ENCODE peak calls at places on chromosomes 13 and 19, in six cellular contexts. B is SJCRH30; T is Peyer's patch; S is NT2/D1; V is MM.1S; H is naive thymus-derived CD4-positive, alpha-beta T cell. O is an unnamed sample.

GRCh38 chr19:19032420-19033175 is 719 bp downstream of the SUGP2 start:
- DNase-seq in B (peak; percentile 95), T (peak; percentile 86), S (peak; percentile 95), V (peak; percentile 66), H (peak; percentile 75), O (peak; percentile 96)

GRCh38 chr13:39810091-39810877 is 154.8 kb downstream of the COG6 start:
- DNase-seq in B (no peak), T (no peak), S (no peak), V (no peak), H (no peak), O (no peak)

GRCh38 chr19:2426661-2427322 is 594 bp downstream of the TIMM13 start:
- DNase-seq in B (peak; percentile 59), T (peak; percentile 63), S (no peak), V (peak; percentile 66), H (no peak), O (peak; percentile 34)

GRCh38 chr13:77584111-77584510 is 48.6 kb downstream of the SCEL start:
- DNase-seq in B (peak; percentile 37), T (no peak), S (no peak), V (no peak), H (no peak), O (peak; percentile 78)

GRCh38 chr13:112332727-112333126 is 43.4 kb upstream of the SPACA7 start:
- DNase-seq in B (no peak), T (no peak), S (no peak), V (no peak), H (no peak), O (no peak)

GRCh38 chr13:102580552-102581169 is 16.1 kb upstream of the TPP2 start:
- DNase-seq in B (peak; percentile 67), T (peak; percentile 52), S (peak; percentile 52), V (peak; percentile 64), H (peak; percentile 37), O (no peak)

GRCh38 chr19:49425922-49426592 is 869 bp downstream of the GFY start:
- DNase-seq in B (peak; percentile 42), T (no peak), S (no peak), V (no peak), H (no peak), O (peak; percentile 41)

GRCh38 chr13:49791214-49791752 is 1.2 kb downstream of the KPNA3 start:
- DNase-seq in B (peak; percentile 36), T (peak; percentile 53), S (peak; percentile 5), V (peak; percentile 54), H (no peak), O (no peak)

GRCh38 chr19:48671456-48671995 is 1.3 kb downstream of the NTN5 start:
- DNase-seq in B (peak; percentile 58), T (no peak), S (no peak), V (no peak), H (no peak), O (no peak)

GRCh38 chr13:93689333-93689732 is 462.7 kb downstream of the GPC6 start:
- DNase-seq in B (no peak), T (no peak), S (no peak), V (no peak), H (no peak), O (no peak)

GRCh38 chr13:39185326-39185725 is 147.1 kb downstream of the NHLRC3 start:
- DNase-seq in B (no peak), T (no peak), S (no peak), V (no peak), H (no peak), O (peak; percentile 4)

GRCh38 chr13:20197361-20197834 is 4.7 kb upstream of the GJB2 start:
- DNase-seq in B (peak; percentile 66), T (no peak), S (no peak), V (peak; percentile 42), H (no peak), O (no peak)

GRCh38 chr13:113407531-113408393 is 43.8 kb upstream of the GRTP1 start:
- DNase-seq in B (no peak), T (no peak), S (no peak), V (no peak), H (no peak), O (no peak)

GRCh38 chr13:107099661-107100060 is 531.7 kb upstream of the ARGLU1 start:
- DNase-seq in B (no peak), T (no peak), S (no peak), V (no peak), H (no peak), O (peak; percentile 38)

GRCh38 chr13:41136396-41137031 is 3.9 kb upstream of the KBTBD6 start:
- DNase-seq in B (no peak), T (no peak), S (no peak), V (no peak), H (no peak), O (no peak)

GRCh38 chr19:3348042-3348441 is 18.3 kb upstream of the NFIC start:
- DNase-seq in B (no peak), T (no peak), S (no peak), V (no peak), H (no peak), O (no peak)

GRCh38 chr19:6210091-6210490 is 69.7 kb downstream of the MLLT1 start:
- DNase-seq in B (no peak), T (no peak), S (no peak), V (no peak), H (no peak), O (no peak)

GRCh38 chr13:40779049-40779448 is 8.1 kb upstream of the MRPS31 start:
- DNase-seq in B (no peak), T (no peak), S (no peak), V (no peak), H (no peak), O (no peak)

GRCh38 chr19:29660835-29661234 is 4.4 kb upstream of the PLEKHF1 start:
- DNase-seq in B (no peak), T (no peak), S (no peak), V (no peak), H (peak; percentile 66), O (no peak)

GRCh38 chr19:661427-662196 is 1.4 kb downstream of the RNF126 start:
- DNase-seq in B (no peak), T (peak; percentile 85), S (no peak), V (peak; percentile 87), H (peak; percentile 65), O (no peak)

GRCh38 chr13:20272571-20273171 is 40.6 kb upstream of the GJB6 start:
- DNase-seq in B (no peak), T (no peak), S (no peak), V (no peak), H (no peak), O (no peak)

GRCh38 chr19:18373892-18374629 is 11.9 kb upstream of the GDF15 start:
- DNase-seq in B (peak; percentile 99), T (peak; percentile 93), S (peak; percentile 92), V (peak; percentile 9), H (no peak), O (peak; percentile 99)

DNA sequence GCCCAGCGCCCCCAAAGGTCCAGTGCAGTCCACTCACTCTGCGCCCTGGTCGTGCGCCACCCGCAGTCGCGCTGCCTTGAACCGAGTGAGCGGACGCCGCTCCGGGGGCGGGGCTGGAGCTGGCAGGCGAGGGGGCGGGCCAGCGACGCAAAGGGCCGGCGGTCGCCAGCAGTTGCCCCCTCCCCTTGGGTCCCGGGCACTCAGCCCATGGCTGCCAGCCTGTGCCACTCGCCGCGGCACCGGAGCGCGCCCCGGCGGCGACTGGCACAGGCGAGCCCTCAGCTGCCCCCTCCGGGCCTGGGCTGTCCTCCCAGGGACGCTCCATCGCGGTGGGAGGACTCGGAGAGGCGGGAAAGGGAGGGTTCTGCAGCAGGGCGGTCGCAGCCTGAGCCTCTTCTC is at the start of gene S1PR5:
- DNase-seq in B (peak; percentile 34), T (no peak), S (no peak), V (no peak), H (no peak), O (peak; percentile 28)
- H3K27me3 ChIP-seq in B (peaks cover 14% of the 10 kb centered on the region), T (peaks cover 40% of the 10 kb centered on the region), S (peaks cover 40% of the 10 kb centered on the region), V (peaks cover 76% of the 10 kb centered on the region), H (peaks cover 17% of the 10 kb centered on the region), O (peaks cover 30% of the 10 kb centered on the region)

DNA sequence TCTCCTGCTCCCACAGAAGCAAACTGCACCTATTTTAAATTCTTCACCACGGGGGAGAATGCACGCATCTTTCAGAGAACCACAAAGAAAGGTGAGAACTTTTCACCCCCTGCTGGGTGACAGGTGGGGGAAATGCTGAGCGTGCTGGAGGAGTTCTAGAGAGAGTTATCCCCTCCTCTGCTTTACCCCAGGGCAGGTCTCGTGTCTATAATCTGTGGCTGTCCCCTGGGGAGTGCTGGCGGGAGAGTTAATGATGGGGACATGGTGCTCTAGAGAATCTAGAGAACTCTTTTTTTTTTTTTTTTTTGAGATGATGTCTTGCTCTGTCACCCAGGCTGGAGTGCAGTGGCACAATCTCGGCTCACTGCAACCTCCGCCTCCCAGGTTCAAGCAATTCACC is 6.8 kb downstream of the CACNG6 start:
- DNase-seq in B (no peak), T (no peak), S (no peak), V (no peak), H (no peak), O (no peak)
- H3K36me3 ChIP-seq in B (no peaks in the 10 kb centered on the region), T (no peaks in the 10 kb centered on the region), S (no peaks in the 10 kb centered on the region), V (no peaks in the 10 kb centered on the region), H (no peaks in the 10 kb centered on the region), O (no peaks in the 10 kb centered on the region)

GRCh38 chr19:56670961-56671612 is 470 bp downstream of the ZNF835 start:
- DNase-seq in B (no peak), T (no peak), S (no peak), V (no peak), H (no peak), O (no peak)
- H3K4me3 ChIP-seq in B (peak overlapping the region; percentile 45), T (peak overlapping the region; percentile 33), S (peak overlapping the region; percentile 71), V (no peak overlapping the region), H (peak overlapping the region; percentile 53), O (no peak overlapping the region)

GRCh38 chr13:23631676-23632622 is 61.7 kb downstream of the TNFRSF19 start:
- DNase-seq in B (peak; percentile 77), T (no peak), S (no peak), V (no peak), H (no peak), O (no peak)
- H3K27me3 ChIP-seq in B (no peaks in the 10 kb centered on the region), T (no peaks in the 10 kb centered on the region), S (no peaks in the 10 kb centered on the region), V (no peaks in the 10 kb centered on the region), H (no peaks in the 10 kb centered on the region), O (no peaks in the 10 kb centered on the region)

DNA sequence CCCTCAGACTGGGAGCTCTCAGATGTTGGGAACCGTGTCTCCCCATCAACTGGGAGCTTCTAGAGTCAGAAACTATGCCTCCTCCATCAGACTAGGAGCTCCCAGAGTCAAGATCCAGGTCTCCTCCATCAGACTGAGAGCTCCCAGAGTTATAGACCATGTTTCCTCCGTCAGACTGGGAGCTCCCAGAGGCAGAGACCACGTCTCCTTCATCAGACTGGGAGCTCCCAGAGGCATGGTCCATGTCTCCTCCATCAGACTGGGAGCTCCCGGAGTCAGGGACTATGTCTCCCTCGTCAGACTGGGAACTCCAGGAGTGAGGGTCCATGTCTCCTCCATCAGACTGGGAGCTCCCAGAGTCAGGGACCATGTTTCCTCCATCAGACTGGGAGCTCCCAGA is 10.0 kb downstream of the CEACAM16 start:
- DNase-seq in B (no peak), T (no peak), S (no peak), V (no peak), H (no peak), O (no peak)
- H3K36me3 ChIP-seq in B (no peaks in the 10 kb centered on the region), T (no peaks in the 10 kb centered on the region), S (no peaks in the 10 kb centered on the region), V (no peaks in the 10 kb centered on the region), H (no peaks in the 10 kb centered on the region), O (no peaks in the 10 kb centered on the region)

DNA sequence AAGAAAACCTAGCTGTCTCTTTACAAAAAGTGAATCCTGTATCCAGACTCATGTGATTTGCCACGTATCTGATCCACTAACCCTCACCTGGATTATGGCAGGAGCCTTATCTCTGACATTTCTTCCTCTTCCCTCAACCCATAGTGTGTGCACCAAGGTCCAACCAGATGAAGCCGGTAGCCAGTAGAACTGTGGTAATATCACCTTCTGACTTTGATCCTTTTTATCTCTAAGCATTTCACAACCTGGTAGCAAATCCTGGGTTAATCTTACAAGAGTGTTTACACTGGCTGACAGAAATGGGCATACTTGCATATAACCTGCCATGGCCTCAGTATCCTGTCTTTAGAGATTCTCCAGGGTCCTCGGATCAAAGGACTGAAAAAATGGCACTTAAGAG is 1.9 kb downstream of the ZNF417 start:
- DNase-seq in B (no peak), T (no peak), S (no peak), V (no peak), H (no peak), O (no peak)
- H3K4me3 ChIP-seq in B (no peak overlapping the region), T (no peak overlapping the region), S (no peak overlapping the region), V (no peak overlapping the region), H (peak overlapping the region; percentile 43), O (no peak overlapping the region)